ENCODE peak calls at places on chromosomes 6 and 20, in eight cellular contexts. R is Peyer's patch, T is spleen, H is Caco-2, L is coronary artery, Q is cardiac fibroblast, U is nephron progenitor cell, D is mucosa of descending colon. Z is an unnamed sample.

GRCh38 chr6:134317471-134318131 is at the start of gene SGK1:
- DNase-seq in T (peak), U (peak), R (no peak), D (no peak), H (peak), Q (peak), L (no peak), Z (peak)

GRCh38 chr6:154438882-154439281 is 71.6 kb downstream of the CNKSR3 start:
- DNase-seq in Q (no peak), R (no peak), H (no peak), T (no peak), U (no peak), L (no peak), D (no peak), Z (no peak)

GRCh38 chr6:72619883-72620696 is 1.8 kb upstream of the KCNQ5 start:
- DNase-seq in R (no peak), Q (peak), H (no peak), L (peak), D (peak), T (peak), U (peak), Z (peak)

GRCh38 chr20:42628683-42629082 is 561.0 kb downstream of the PTPRT start:
- DNase-seq in R (no peak), D (no peak), Q (no peak), L (no peak), H (no peak), U (no peak), T (no peak), Z (no peak)

GRCh38 chr6:25155221-25155620 is 124.0 kb upstream of the CARMIL1 start:
- DNase-seq in H (no peak), Q (no peak), L (no peak), R (no peak), T (no peak), U (no peak), D (no peak), Z (no peak)

GRCh38 chr6:133502451-133503259 is 261.5 kb downstream of the EYA4 start:
- DNase-seq in H (peak), L (peak), U (no peak), Q (peak), T (no peak), R (no peak), D (no peak), Z (peak)

GRCh38 chr20:25574411-25574810 is 10.9 kb downstream of the NINL start:
- DNase-seq in T (peak), L (peak), R (no peak), Q (peak), H (peak), U (no peak), D (no peak), Z (no peak)

GRCh38 chr6:35026434-35027222 is 114.5 kb downstream of the TCP11 start:
- DNase-seq in R (no peak), L (no peak), D (no peak), U (no peak), T (no peak), H (no peak), Q (peak), Z (no peak)

GRCh38 chr6:6927437-6928361 is 180.1 kb upstream of the RREB1 start:
- DNase-seq in Q (peak), U (peak), R (no peak), D (no peak), L (no peak), H (no peak), T (peak), Z (no peak)

GRCh38 chr6:75460636-75461035 is 33.0 kb downstream of the FILIP1 start:
- DNase-seq in Q (peak), R (no peak), U (no peak), T (no peak), L (no peak), H (no peak), D (no peak), Z (no peak)

GRCh38 chr6:36788768-36789167 is 50.5 kb downstream of the CPNE5 start:
- DNase-seq in Q (peak), T (no peak), H (no peak), D (no peak), R (no peak), L (no peak), U (no peak), Z (no peak)

GRCh38 chr6:157240059-157240959 is 83.0 kb downstream of the TMEM242 start:
- DNase-seq in H (peak), L (peak), R (peak), U (peak), D (peak), T (peak), Q (peak), Z (no peak)

GRCh38 chr20:50728486-50728980 is 2.8 kb upstream of the PARD6B start:
- DNase-seq in L (no peak), R (no peak), Q (no peak), H (no peak), U (no peak), D (no peak), T (no peak), Z (no peak)

GRCh38 chr6:52362443-52363221 is 681 bp downstream of the PAQR8 start:
- DNase-seq in H (peak), L (peak), D (peak), R (peak), U (peak), Q (peak), T (peak), Z (peak)

GRCh38 chr20:2237059-2237458 is 58.7 kb upstream of the TGM3 start:
- DNase-seq in H (no peak), L (peak), D (peak), T (peak), R (peak), U (no peak), Q (peak), Z (peak)
- TF ChIP-seq CTCF in H (no peak), L (no peak), D (no peak), T (peak), R (no peak), U (no peak), Q (peak), Z (no peak)

GRCh38 chr6:48101277-48101676 is 9.7 kb downstream of the PTCHD4 start:
- DNase-seq in L (no peak), R (no peak), Q (no peak), U (no peak), H (no peak), T (no peak), D (no peak), Z (no peak)
- TF ChIP-seq CTCF in L (no peak), R (no peak), Q (no peak), U (no peak), H (no peak), T (no peak), D (no peak), Z (no peak)

DNA sequence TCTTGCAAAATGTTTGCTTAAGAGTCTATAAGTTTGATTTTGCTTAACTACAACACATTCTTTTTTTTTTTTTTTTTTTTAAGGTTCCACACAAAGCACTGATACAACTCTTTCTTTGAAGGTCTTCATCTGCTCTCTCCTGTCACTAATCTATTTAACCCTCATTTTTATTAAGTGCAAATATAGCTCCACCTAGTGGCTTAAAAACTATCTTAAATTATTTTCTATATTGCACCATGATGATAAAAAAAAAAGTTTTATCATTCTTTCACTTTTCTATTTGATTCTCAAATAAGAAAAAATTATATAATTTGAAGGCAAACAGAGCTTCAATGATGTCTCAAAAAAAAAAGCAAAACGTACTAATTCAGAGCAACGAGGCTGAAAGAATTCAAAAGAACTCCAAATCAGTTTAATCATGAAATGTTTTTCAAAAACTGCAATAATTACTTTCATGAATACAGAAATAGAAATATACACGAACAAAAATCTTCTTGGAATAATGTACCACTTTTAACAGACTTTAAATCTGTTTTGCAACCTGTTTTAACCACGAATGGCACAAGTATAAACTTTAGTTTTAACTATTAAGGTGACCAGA is 12.8 kb downstream of the ESF1 start:
- DNase-seq in Q (peak), U (no peak), D (no peak), R (no peak), H (no peak), L (no peak), T (no peak), Z (no peak)
- TF ChIP-seq CTCF in Q (peak), U (peak), D (no peak), R (no peak), H (peak), L (peak), T (peak), Z (peak)

GRCh38 chr20:45792513-45793118 is 862 bp downstream of the DNTTIP1 start:
- DNase-seq in H (no peak), D (no peak), U (no peak), T (peak), L (no peak), Q (no peak), R (no peak), Z (no peak)
- TF ChIP-seq CTCF in H (no peak), D (no peak), U (no peak), T (no peak), L (no peak), Q (no peak), R (no peak), Z (no peak)

GRCh38 chr20:13325033-13325432 is 104.0 kb downstream of the ISM1 start:
- DNase-seq in H (peak), Q (peak), U (peak), R (no peak), T (no peak), D (peak), L (no peak), Z (peak)
- TF ChIP-seq CTCF in H (peak), Q (peak), U (no peak), R (no peak), T (no peak), D (no peak), L (no peak), Z (peak)

GRCh38 chr6:143505537-143505936 is 6.0 kb downstream of the FUCA2 start:
- DNase-seq in D (no peak), R (no peak), H (no peak), T (no peak), U (no peak), Q (no peak), L (no peak), Z (no peak)

GRCh38 chr6:143498428-143498827 is 13.1 kb downstream of the FUCA2 start:
- DNase-seq in Q (no peak), U (no peak), H (no peak), R (no peak), T (no peak), L (no peak), D (no peak), Z (no peak)

GRCh38 chr6:143504369-143504768 is 7.2 kb downstream of the FUCA2 start:
- DNase-seq in U (no peak), H (no peak), R (no peak), D (no peak), L (no peak), T (no peak), Q (no peak), Z (no peak)

GRCh38 chr6:143505111-143505510 is 6.4 kb downstream of the FUCA2 start:
- DNase-seq in U (no peak), H (no peak), L (no peak), Q (no peak), D (no peak), T (no peak), R (no peak), Z (no peak)

GRCh38 chr6:143501851-143502250 is 9.7 kb downstream of the FUCA2 start:
- DNase-seq in L (no peak), U (no peak), D (no peak), Q (no peak), H (no peak), T (no peak), R (no peak), Z (no peak)
- TF ChIP-seq CTCF in L (no peak), U (no peak), D (no peak), Q (no peak), H (no peak), T (no peak), R (no peak), Z (peak)

DNA sequence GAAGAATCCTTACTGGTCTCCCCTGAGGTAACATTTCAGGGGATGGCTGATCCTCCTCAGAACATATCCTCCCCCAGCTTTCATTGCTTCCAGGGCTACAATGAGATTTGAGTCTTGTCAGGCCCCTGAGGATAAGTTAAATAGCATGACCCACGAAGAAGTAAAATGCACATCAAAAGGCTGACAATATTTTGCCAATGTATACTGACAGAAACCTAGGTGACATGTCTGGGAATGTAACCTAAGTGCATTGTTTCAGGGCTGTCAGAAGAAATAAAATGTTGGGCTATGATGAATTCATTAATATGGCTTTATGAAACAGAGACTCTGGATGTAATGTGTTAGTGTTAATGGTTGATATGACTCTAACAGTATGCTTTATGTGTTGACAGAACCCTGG is 471.5 kb downstream of the HDGFL1 start:
- DNase-seq in U (no peak), Q (no peak), D (no peak), L (no peak), R (no peak), T (no peak), H (no peak), Z (no peak)
- TF ChIP-seq CTCF in U (no peak), Q (no peak), D (no peak), L (no peak), R (no peak), T (no peak), H (no peak), Z (no peak)

DNA sequence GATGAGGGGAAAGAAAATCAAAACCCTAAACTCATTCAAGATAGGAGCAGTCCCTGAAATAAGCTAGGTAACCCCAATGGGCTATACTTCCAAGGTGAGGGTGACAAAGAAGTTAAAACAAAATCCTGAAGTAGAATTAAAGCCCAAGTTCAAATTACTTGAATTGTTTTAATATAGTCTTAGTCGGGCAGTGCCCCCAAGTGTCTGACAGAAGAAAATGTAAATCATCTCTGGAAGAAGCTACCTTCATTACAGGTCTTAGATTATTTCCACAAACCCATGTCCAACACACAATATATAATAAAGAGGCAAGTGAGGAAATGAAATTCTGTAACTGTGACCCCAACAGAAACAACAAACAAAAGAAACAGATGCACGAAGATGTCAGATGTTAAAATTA is 36.8 kb upstream of the L3MBTL3 start:
- DNase-seq in D (no peak), U (no peak), L (no peak), Q (peak), T (no peak), R (no peak), H (no peak), Z (no peak)
- TF ChIP-seq CTCF in D (no peak), U (no peak), L (no peak), Q (peak), T (no peak), R (no peak), H (peak), Z (peak)

GRCh38 chr6:305371-306206 is 13.3 kb downstream of the DUSP22 start:
- DNase-seq in L (no peak), H (no peak), Q (no peak), R (no peak), U (no peak), D (no peak), T (no peak), Z (no peak)

GRCh38 chr6:302760-303159 is 10.5 kb downstream of the DUSP22 start:
- DNase-seq in U (no peak), T (peak), D (no peak), L (no peak), R (no peak), H (no peak), Q (no peak), Z (no peak)

GRCh38 chr6:304833-305370 is 12.6 kb downstream of the DUSP22 start:
- DNase-seq in L (no peak), U (no peak), H (no peak), Q (no peak), T (no peak), D (no peak), R (no peak), Z (no peak)

GRCh38 chr6:303263-303662 is 11.0 kb downstream of the DUSP22 start:
- DNase-seq in Q (no peak), L (no peak), H (no peak), T (peak), R (no peak), U (no peak), D (no peak), Z (no peak)

GRCh38 chr6:303948-304558 is 11.8 kb downstream of the DUSP22 start:
- DNase-seq in T (peak), L (no peak), Q (no peak), U (no peak), R (no peak), D (no peak), H (no peak), Z (no peak)
- TF ChIP-seq CTCF in T (no peak), L (no peak), Q (no peak), U (no peak), R (no peak), D (no peak), H (peak), Z (peak)